ENCODE peak calls at places on chromosomes 12 and 14, in six cellular contexts. I is WTC11; K is CD4-positive, alpha-beta T cell; P is nephron progenitor cell; S is glutamatergic neuron; F is GM06990. U is an unnamed sample.

GRCh38 chr14:104592785-104593184 is 11.8 kb downstream of the TMEM179 start:
- DNase-seq in F (no peak), S (peak; percentile 25), I (no peak), K (no peak), P (no peak), U (no peak)

GRCh38 chr14:37179896-37180502 is 7.6 kb upstream of the SLC25A21 start:
- DNase-seq in K (no peak), F (no peak), S (no peak), I (no peak), P (no peak), U (no peak)

GRCh38 chr12:52611080-52611468 is 7.3 kb downstream of the KRT73 start:
- DNase-seq in P (no peak), I (no peak), S (no peak), F (no peak), K (no peak), U (no peak)

GRCh38 chr12:16685107-16685506 is 79.1 kb upstream of the LMO3 start:
- DNase-seq in K (no peak), S (no peak), P (no peak), I (no peak), F (no peak), U (no peak)

GRCh38 chr12:47155457-47156166 is 75.9 kb upstream of the AMIGO2 start:
- DNase-seq in F (no peak), K (no peak), I (no peak), S (no peak), P (no peak), U (no peak)

GRCh38 chr14:24135584-24135833 is 485 bp upstream of the PSME1 start:
- DNase-seq in K (no peak), P (no peak), I (no peak), F (no peak), S (no peak), U (no peak)

GRCh38 chr12:92055877-92056276 is 89.8 kb downstream of the BTG1 start:
- DNase-seq in K (peak; percentile 64), S (no peak), P (no peak), I (no peak), F (no peak), U (no peak)

GRCh38 chr14:48580692-48581091 is 905.3 kb upstream of the MDGA2 start:
- DNase-seq in F (no peak), P (no peak), S (no peak), I (no peak), K (no peak), U (no peak)

GRCh38 chr12:5375547-5376295 is 56.2 kb upstream of the NTF3 start:
- DNase-seq in F (no peak), K (no peak), I (no peak), P (no peak), S (no peak), U (no peak)

GRCh38 chr12:93894391-93895095 is 217.4 kb downstream of the CRADD start:
- DNase-seq in F (no peak), I (no peak), K (no peak), P (peak; percentile 8), S (peak; percentile 32), U (no peak)

GRCh38 chr14:31205681-31206535 is 1.7 kb downstream of the HECTD1 start:
- DNase-seq in I (no peak), F (no peak), P (no peak), S (no peak), K (no peak), U (no peak)

GRCh38 chr12:71440393-71441349 is 1.1 kb downstream of the LGR5 start:
- DNase-seq in K (no peak), S (peak; percentile 35), P (peak; percentile 43), I (peak; percentile 34), F (no peak), U (no peak)

GRCh38 chr12:9606736-9607372 is 862 bp downstream of the KLRB1 start:
- DNase-seq in K (no peak), P (no peak), I (no peak), F (no peak), S (no peak), U (no peak)

GRCh38 chr14:95468416-95469133 is 47.9 kb downstream of the SYNE3 start:
- DNase-seq in I (no peak), F (no peak), K (no peak), P (no peak), S (no peak), U (no peak)

GRCh38 chr14:104632781-104633180 is 28.2 kb upstream of the TMEM179 start:
- DNase-seq in P (no peak), S (no peak), I (no peak), F (no peak), K (no peak), U (no peak)

GRCh38 chr12:100554608-100555077 is 18.8 kb upstream of the GAS2L3 start:
- DNase-seq in S (no peak), K (no peak), P (peak; percentile 34), F (no peak), I (no peak), U (no peak)

GRCh38 chr12:126617312-126617711 is 1552.1 kb downstream of the AACS start:
- DNase-seq in S (no peak), I (no peak), K (no peak), P (peak; percentile 30), F (no peak), U (no peak)

GRCh38 chr12:5043589-5044419 is at the start of gene KCNA5:
- DNase-seq in F (no peak), K (no peak), S (peak; percentile 61), I (peak; percentile 61), P (peak; percentile 73), U (no peak)

GRCh38 chr12:121175383-121176119 is 34.4 kb upstream of the P2RX4 start:
- DNase-seq in F (no peak), K (no peak), S (no peak), I (no peak), P (no peak), U (peak; percentile 41)

GRCh38 chr14:81416233-81416927 is 16.3 kb upstream of the STON2 start:
- DNase-seq in I (no peak), K (no peak), S (no peak), P (no peak), F (no peak), U (no peak)

GRCh38 chr14:81415781-81416180 is 15.7 kb upstream of the STON2 start:
- DNase-seq in S (no peak), I (no peak), P (no peak), F (no peak), K (no peak), U (no peak)

GRCh38 chr14:81412779-81413178 is 12.7 kb upstream of the STON2 start:
- DNase-seq in I (no peak), K (no peak), F (no peak), P (no peak), S (no peak), U (no peak)

GRCh38 chr14:81416981-81417380 is 16.9 kb upstream of the STON2 start:
- DNase-seq in F (no peak), P (no peak), I (no peak), K (no peak), S (no peak), U (no peak)

GRCh38 chr14:81414123-81414522 is 14.0 kb upstream of the STON2 start:
- DNase-seq in I (no peak), F (no peak), K (no peak), P (no peak), S (no peak), U (no peak)
- TF ChIP-seq CTCF in I (no peak), F (no peak), K (no peak), P (no peak), S (no peak), U (no peak)

GRCh38 chr12:113152835-113153814 is 3.6 kb downstream of the CFAP73 start:
- DNase-seq in P (peak; percentile 68), S (peak; percentile 69), F (peak; percentile 75), K (peak; percentile 64), I (peak; percentile 72), U (peak; percentile 84)
- TF ChIP-seq CTCF in P (no peak), S (no peak), F (peak; percentile 60), K (no peak), I (no peak), U (peak; percentile 56)

GRCh38 chr14:90722590-90722989 is 93.6 kb downstream of the TTC7B start:
- DNase-seq in P (no peak), I (no peak), K (no peak), S (no peak), F (no peak), U (no peak)

GRCh38 chr14:90727082-90727481 is 89.1 kb downstream of the TTC7B start:
- DNase-seq in K (no peak), P (no peak), I (no peak), S (no peak), F (no peak), U (no peak)

GRCh38 chr14:90728951-90729350 is 87.3 kb downstream of the TTC7B start:
- DNase-seq in F (no peak), P (no peak), S (no peak), I (no peak), K (no peak), U (no peak)

GRCh38 chr14:90730367-90730766 is 85.9 kb downstream of the TTC7B start:
- DNase-seq in S (no peak), F (no peak), K (no peak), P (no peak), I (no peak), U (no peak)

DNA sequence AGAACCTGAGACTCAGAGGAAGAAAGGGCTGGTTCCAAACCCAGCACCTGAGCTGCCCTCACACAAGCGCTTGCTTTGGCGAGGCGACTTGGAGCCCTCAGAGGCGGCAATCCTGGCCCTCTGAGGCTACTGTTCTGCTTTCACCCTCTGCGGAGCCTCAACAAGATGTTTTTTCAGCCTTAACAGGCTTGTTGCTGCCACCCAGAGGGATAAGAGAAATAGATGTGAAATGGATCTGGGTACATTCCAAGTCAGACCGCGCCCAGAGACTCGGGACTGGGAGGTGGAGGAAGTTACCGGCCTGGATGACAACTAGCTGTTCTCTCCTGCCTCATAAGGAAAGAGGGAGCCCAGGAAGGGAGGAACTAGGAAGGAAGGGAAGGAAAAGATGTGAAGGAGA is 89.6 kb downstream of the TTC7B start:
- DNase-seq in S (no peak), I (peak; percentile 24), F (no peak), P (peak; percentile 21), K (no peak), U (no peak)
- TF ChIP-seq CTCF in S (no peak), I (no peak), F (no peak), P (no peak), K (no peak), U (no peak)

DNA sequence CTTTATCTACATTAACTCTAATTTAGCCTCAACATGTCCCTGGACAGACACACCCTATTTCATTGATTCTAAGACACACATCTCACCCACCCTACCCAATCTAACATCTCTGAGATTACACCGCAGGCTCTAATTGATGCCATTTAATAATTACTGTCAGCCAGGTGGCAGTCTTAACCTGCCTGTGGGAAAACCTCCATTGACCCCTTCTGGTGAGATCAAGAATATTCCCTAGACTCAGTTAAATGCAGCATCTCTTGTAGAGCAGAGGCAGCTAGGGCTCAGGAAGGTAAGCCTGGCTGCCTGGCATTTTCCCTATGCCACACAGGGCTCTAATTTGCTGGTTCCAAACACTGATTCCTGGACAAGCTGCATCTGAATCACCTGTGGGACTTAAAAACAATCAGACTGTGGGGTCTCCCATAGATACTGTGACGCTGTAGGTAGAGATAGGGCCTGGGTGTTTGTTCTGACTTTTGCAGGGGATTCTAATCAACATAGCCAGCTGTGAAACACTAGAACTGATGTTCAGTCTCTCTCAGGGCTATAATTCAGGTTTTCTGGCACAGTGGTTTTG is 14.3 kb downstream of the MCRS1 start:
- DNase-seq in S (no peak), P (no peak), I (no peak), K (no peak), F (no peak), U (peak; percentile 67)
- TF ChIP-seq CTCF in S (peak; percentile 50), P (peak; percentile 37), I (no peak), K (peak; percentile 73), F (peak; percentile 59), U (peak; percentile 56)